ENCODE peak calls at places on chromosomes 4 and X, in seven cellular contexts. Y is WERI-Rb-1, X is mucosa of descending colon, F is AG04450, Q is choroid plexus epithelial cell, P is endodermal cell, R is BJ. M is an unnamed sample.

GRCh38 chrX:24890677-24891076 is 125.1 kb downstream of the ARX start:
- DNase-seq in P (no peak), Y (no peak), F (no peak), R (no peak), X (no peak), Q (no peak), M (no peak)

GRCh38 chr4:65880594-65880993 is 210.3 kb upstream of the EPHA5 start:
- DNase-seq in P (no peak), Y (no peak), X (no peak), F (no peak), Q (peak; percentile 2), R (no peak), M (no peak)

GRCh38 chr4:12486995-12487394 is 997.1 kb downstream of the RAB28 start:
- DNase-seq in P (no peak), Y (no peak), Q (peak; percentile 0), R (no peak), X (no peak), F (no peak), M (no peak)

GRCh38 chr4:169103966-169104412 is 93.9 kb upstream of the CBR4 start:
- DNase-seq in X (no peak), Q (peak; percentile 31), P (peak; percentile 64), R (no peak), Y (no peak), F (no peak), M (no peak)

GRCh38 chrX:135931644-135932487 is 38.4 kb downstream of the SAGE1 start:
- DNase-seq in F (no peak), Q (peak; percentile 45), R (no peak), P (peak; percentile 84), Y (peak; percentile 48), X (no peak), M (peak; percentile 7)

GRCh38 chrX:85001344-85001743 is 2.3 kb upstream of the APOOL start:
- DNase-seq in Y (no peak), Q (no peak), F (no peak), R (no peak), X (no peak), P (no peak), M (no peak)

GRCh38 chr4:119037709-119038463 is 97.7 kb upstream of the MYOZ2 start:
- DNase-seq in X (no peak), P (no peak), Y (no peak), R (no peak), F (no peak), Q (peak; percentile 11), M (peak; percentile 13)

GRCh38 chrX:116384406-116384805 is 52.0 kb upstream of the SLC6A14 start:
- DNase-seq in R (no peak), P (no peak), Y (no peak), X (no peak), Q (peak; percentile 1), F (no peak), M (no peak)

GRCh38 chr4:91961504-91961903 is 342.3 kb upstream of the GRID2 start:
- DNase-seq in Q (peak; percentile 20), F (no peak), Y (no peak), X (no peak), R (no peak), P (no peak), M (no peak)

GRCh38 chrX:136147320-136147901 is at the start of gene FHL1:
- DNase-seq in Y (peak; percentile 45), F (no peak), Q (peak; percentile 44), P (peak; percentile 69), R (no peak), X (peak; percentile 59), M (peak; percentile 68)

GRCh38 chr4:6445403-6446129 is 26.8 kb downstream of the PPP2R2C start:
- DNase-seq in Q (no peak), X (no peak), Y (no peak), R (no peak), F (no peak), P (no peak), M (no peak)

GRCh38 chrX:126770179-126770578 is 49.4 kb upstream of the PRR32 start:
- DNase-seq in F (no peak), R (no peak), X (no peak), Y (peak; percentile 12), P (peak; percentile 51), Q (no peak), M (peak; percentile 4)

GRCh38 chrX:71098951-71099506 is 3.4 kb downstream of the FOXO4 start:
- DNase-seq in P (peak; percentile 50), R (no peak), X (no peak), F (no peak), Y (no peak), Q (no peak), M (no peak)

GRCh38 chrX:13955095-13955647 is 74.5 kb downstream of the GEMIN8 start:
- DNase-seq in X (no peak), F (no peak), Q (no peak), P (no peak), R (no peak), Y (no peak), M (no peak)

GRCh38 chrX:104697264-104697663 is 131.3 kb downstream of the IL1RAPL2 start:
- DNase-seq in Y (no peak), X (no peak), R (no peak), Q (no peak), F (no peak), P (no peak), M (no peak)

GRCh38 chrX:16671005-16671404 is 21.0 kb downstream of the S100G start:
- DNase-seq in Q (peak; percentile 77), X (no peak), P (peak; percentile 66), F (no peak), R (no peak), Y (no peak), M (no peak)

GRCh38 chr4:66554844-66555243 is 884.6 kb upstream of the EPHA5 start:
- DNase-seq in Q (peak; percentile 21), X (no peak), Y (no peak), P (no peak), R (no peak), F (no peak), M (no peak)

GRCh38 chrX:150240643-150240970 is 122.5 kb upstream of the MAMLD1 start:
- DNase-seq in P (no peak), X (no peak), F (no peak), Q (no peak), Y (no peak), R (no peak), M (no peak)

GRCh38 chr4:83240379-83240875 is 44.2 kb downstream of the COQ2 start:
- DNase-seq in P (no peak), Q (no peak), X (no peak), F (no peak), Y (no peak), R (no peak), M (peak; percentile 38)

GRCh38 chrX:97308161-97308560 is 424.5 kb downstream of the RPA4 start:
- DNase-seq in F (no peak), R (no peak), X (no peak), Y (no peak), P (no peak), Q (peak; percentile 20), M (no peak)

GRCh38 chrX:118973389-118974087 is 880 bp upstream of the LONRF3 start:
- DNase-seq in Y (no peak), R (no peak), F (no peak), P (no peak), Q (no peak), X (peak; percentile 55), M (no peak)

GRCh38 chr4:159010563-159011260 is 92.2 kb upstream of the RAPGEF2 start:
- DNase-seq in Y (no peak), Q (peak; percentile 84), R (peak; percentile 74), F (peak; percentile 18), P (no peak), X (no peak), M (no peak)

GRCh38 chr4:3823496-3824341 is 57.5 kb downstream of the ADRA2C start:
- DNase-seq in Y (no peak), F (no peak), P (no peak), Q (no peak), X (peak; percentile 42), R (no peak), M (no peak)

GRCh38 chrX:39497717-39498265 is 600.0 kb downstream of the BCOR start:
- DNase-seq in Y (peak; percentile 93), F (no peak), X (no peak), P (peak; percentile 54), Q (no peak), R (no peak), M (no peak)

DNA sequence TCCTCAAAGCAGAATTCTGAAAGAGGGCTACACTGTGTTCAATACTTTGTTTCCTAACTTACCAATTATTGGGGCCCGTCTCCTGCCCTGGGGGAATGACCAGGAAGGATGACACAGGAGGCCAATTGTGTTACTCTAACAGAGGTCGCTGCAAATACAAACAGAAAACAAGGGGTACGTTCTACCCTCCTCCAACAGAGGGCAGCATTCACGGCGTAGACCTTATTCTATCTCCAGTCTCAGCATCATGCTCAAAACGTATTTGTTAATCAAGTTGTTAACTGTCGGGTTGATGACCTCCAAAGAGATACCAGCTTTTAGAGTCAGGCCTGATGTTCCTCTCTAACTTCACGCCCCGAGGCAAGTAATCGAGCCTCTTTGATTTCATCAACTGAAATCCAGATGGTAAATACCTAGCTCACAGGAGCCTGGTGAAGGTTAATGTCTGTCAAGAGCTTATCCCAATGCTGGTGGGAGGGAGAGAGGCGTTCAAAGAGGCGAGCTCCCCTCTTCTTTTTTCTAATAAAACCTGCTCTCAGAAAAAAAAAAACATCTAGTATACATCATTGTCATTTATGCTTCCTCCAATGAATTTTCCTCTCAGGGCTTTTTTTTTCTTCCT is 181.0 kb upstream of the KCNIP4 start:
- DNase-seq in X (no peak), Y (peak; percentile 61), R (peak; percentile 1), P (peak; percentile 88), F (no peak), Q (peak; percentile 47), M (peak; percentile 5)
- TF ChIP-seq CTCF in X (peak; percentile 43), Y (peak; percentile 91), R (peak; percentile 77), P (peak; percentile 86), F (peak; percentile 65), Q (peak; percentile 65), M (no peak)

GRCh38 chr4:74362347-74362746 is 2.6 kb upstream of the EREG start:
- DNase-seq in F (no peak), R (peak; percentile 26), Q (no peak), P (no peak), Y (no peak), X (no peak), M (no peak)
- TF ChIP-seq CTCF in F (no peak), R (no peak), Q (no peak), P (no peak), Y (no peak), X (no peak), M (no peak)

GRCh38 chr4:88054909-88055308 is 47.5 kb downstream of the PKD2 start:
- DNase-seq in F (peak; percentile 38), Y (peak; percentile 44), Q (peak; percentile 85), X (no peak), R (no peak), P (peak; percentile 73), M (no peak)
- TF ChIP-seq CTCF in F (peak; percentile 76), Y (peak; percentile 63), Q (peak; percentile 78), X (peak; percentile 10), R (peak; percentile 53), P (peak; percentile 77), M (peak; percentile 18)

GRCh38 chr4:106893395-106893881 is 142.7 kb downstream of the DKK2 start:
- DNase-seq in F (no peak), Y (no peak), Q (no peak), R (no peak), P (peak; percentile 52), X (no peak), M (no peak)

GRCh38 chr4:106892786-106893185 is 143.3 kb downstream of the DKK2 start:
- DNase-seq in Q (no peak), X (peak; percentile 19), Y (no peak), P (no peak), F (no peak), R (no peak), M (no peak)

GRCh38 chr4:106893903-106894302 is 142.2 kb downstream of the DKK2 start:
- DNase-seq in X (no peak), Q (no peak), P (no peak), R (no peak), Y (no peak), F (no peak), M (no peak)

GRCh38 chr4:106898621-106899230 is 137.4 kb downstream of the DKK2 start:
- DNase-seq in R (peak; percentile 4), Y (peak; percentile 64), X (no peak), P (peak; percentile 74), Q (peak; percentile 87), F (peak; percentile 7), M (peak; percentile 25)
- TF ChIP-seq CTCF in R (peak; percentile 87), Y (peak; percentile 73), X (peak; percentile 20), P (peak; percentile 91), Q (peak; percentile 93), F (peak; percentile 80), M (peak; percentile 70)